ENCODE peak calls at places on chromosomes 2 and 18, in five cellular contexts. One of them, this sample, is unnamed.

GRCh38 chr2:98704499-98705332 is 26.2 kb downstream of the MGAT4A start:
- DNase-seq in fibroblast of lung: no peak
- DNase-seq in heart right ventricle: no peak
- DNase-seq in sigmoid colon: no peak
- DNase-seq in mammary epithelial cell: no peak
- DNase-seq in this sample: no peak

GRCh38 chr2:212892193-212892592 is 259.2 kb downstream of the IKZF2 start:
- DNase-seq in fibroblast of lung: peak; percentile 67
- DNase-seq in heart right ventricle: no peak
- DNase-seq in sigmoid colon: no peak
- DNase-seq in mammary epithelial cell: peak; percentile 59
- DNase-seq in this sample: no peak

GRCh38 chr2:202022755-202023154 is 10.9 kb upstream of the FZD7 start:
- DNase-seq in fibroblast of lung: no peak
- DNase-seq in heart right ventricle: no peak
- DNase-seq in sigmoid colon: no peak
- DNase-seq in mammary epithelial cell: no peak
- DNase-seq in this sample: no peak

GRCh38 chr2:72081450-72081849 is 66.2 kb downstream of the CYP26B1 start:
- DNase-seq in fibroblast of lung: no peak
- DNase-seq in heart right ventricle: no peak
- DNase-seq in sigmoid colon: no peak
- DNase-seq in mammary epithelial cell: peak; percentile 29
- DNase-seq in this sample: peak; percentile 68

GRCh38 chr2:51084750-51085149 is 52.8 kb upstream of the NRXN1 start:
- DNase-seq in fibroblast of lung: no peak
- DNase-seq in heart right ventricle: no peak
- DNase-seq in sigmoid colon: no peak
- DNase-seq in mammary epithelial cell: peak; percentile 9
- DNase-seq in this sample: no peak

GRCh38 chr2:64586054-64586453 is 61.9 kb downstream of the AFTPH start:
- DNase-seq in fibroblast of lung: no peak
- DNase-seq in heart right ventricle: no peak
- DNase-seq in sigmoid colon: no peak
- DNase-seq in mammary epithelial cell: no peak
- DNase-seq in this sample: no peak

GRCh38 chr2:227383687-227384086 is 4.1 kb downstream of the SCYGR1 start:
- DNase-seq in fibroblast of lung: no peak
- DNase-seq in heart right ventricle: no peak
- DNase-seq in sigmoid colon: no peak
- DNase-seq in mammary epithelial cell: no peak
- DNase-seq in this sample: no peak

GRCh38 chr18:46555724-46556123 is 101.3 kb downstream of the LOXHD1 start:
- DNase-seq in fibroblast of lung: no peak
- DNase-seq in heart right ventricle: peak; percentile 36
- DNase-seq in sigmoid colon: no peak
- DNase-seq in mammary epithelial cell: no peak
- DNase-seq in this sample: no peak

GRCh38 chr2:163736433-163737168 is 793 bp upstream of the FIGN start:
- DNase-seq in fibroblast of lung: peak; percentile 25
- DNase-seq in heart right ventricle: peak; percentile 61
- DNase-seq in sigmoid colon: peak; percentile 75
- DNase-seq in mammary epithelial cell: peak; percentile 22
- DNase-seq in this sample: no peak

GRCh38 chr2:236507393-236508085 is 62.1 kb upstream of the ACKR3 start:
- DNase-seq in fibroblast of lung: peak; percentile 6
- DNase-seq in heart right ventricle: peak; percentile 47
- DNase-seq in sigmoid colon: peak; percentile 77
- DNase-seq in mammary epithelial cell: peak; percentile 61
- DNase-seq in this sample: no peak

GRCh38 chr2:27959496-27959895 is 69.0 kb downstream of the BABAM2 start:
- DNase-seq in fibroblast of lung: peak; percentile 55
- DNase-seq in heart right ventricle: no peak
- DNase-seq in sigmoid colon: peak; percentile 79
- DNase-seq in mammary epithelial cell: peak; percentile 38
- DNase-seq in this sample: no peak

GRCh38 chr2:183684686-183685085 is 560.4 kb downstream of the NUP35 start:
- DNase-seq in fibroblast of lung: no peak
- DNase-seq in heart right ventricle: no peak
- DNase-seq in sigmoid colon: no peak
- DNase-seq in mammary epithelial cell: no peak
- DNase-seq in this sample: no peak

GRCh38 chr2:233010569-233011267 is 2.3 kb downstream of the NGEF start:
- DNase-seq in fibroblast of lung: no peak
- DNase-seq in heart right ventricle: no peak
- DNase-seq in sigmoid colon: no peak
- DNase-seq in mammary epithelial cell: no peak
- DNase-seq in this sample: peak; percentile 67

GRCh38 chr2:209577376-209578357 is 153.8 kb downstream of the MAP2 start:
- DNase-seq in fibroblast of lung: peak; percentile 43
- DNase-seq in heart right ventricle: no peak
- DNase-seq in sigmoid colon: no peak
- DNase-seq in mammary epithelial cell: no peak
- DNase-seq in this sample: no peak

DNA sequence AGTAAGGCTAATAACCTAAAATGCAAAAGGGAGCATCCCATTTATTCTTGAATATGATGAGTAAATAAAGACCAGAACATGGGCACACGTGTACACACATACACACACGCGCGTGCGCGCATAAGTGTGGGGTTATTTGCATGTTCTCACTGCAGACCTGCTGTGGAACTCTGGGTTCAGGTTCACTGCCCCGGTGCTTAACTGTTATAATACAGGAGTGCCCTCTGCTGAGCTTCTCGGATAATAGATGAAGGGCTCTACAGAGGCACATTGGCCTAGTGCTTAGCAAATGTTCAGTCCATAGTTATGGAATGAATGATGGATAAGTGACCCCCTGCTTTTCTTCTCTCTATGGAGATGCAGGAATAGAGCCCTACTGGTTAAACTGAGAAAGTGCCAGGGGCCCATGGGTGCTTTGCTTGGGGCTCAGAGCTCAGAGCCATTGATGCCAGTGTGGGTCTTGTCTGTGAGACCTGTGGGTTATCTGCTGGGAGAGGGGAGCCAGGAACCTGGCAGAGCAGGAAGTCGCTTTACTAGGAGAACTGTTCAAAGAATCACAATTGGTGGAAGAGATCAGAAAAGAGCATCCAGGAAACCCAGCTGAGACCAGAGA is 3.6 kb upstream of the ARL4C start:
- DNase-seq in fibroblast of lung: peak; percentile 75
- DNase-seq in heart right ventricle: peak; percentile 27
- DNase-seq in sigmoid colon: no peak
- DNase-seq in mammary epithelial cell: peak; percentile 47
- DNase-seq in this sample: peak; percentile 68
- TF ChIP-seq CTCF in fibroblast of lung: peak; percentile 59
- TF ChIP-seq CTCF in heart right ventricle: peak; percentile 33
- TF ChIP-seq CTCF in sigmoid colon: peak; percentile 38
- TF ChIP-seq CTCF in mammary epithelial cell: peak; percentile 73
- TF ChIP-seq CTCF in this sample: no peak

GRCh38 chr18:33841221-33841967 is 263.4 kb downstream of the ASXL3 start:
- DNase-seq in fibroblast of lung: no peak
- DNase-seq in heart right ventricle: no peak
- DNase-seq in sigmoid colon: no peak
- DNase-seq in mammary epithelial cell: no peak
- DNase-seq in this sample: no peak

GRCh38 chr18:33838084-33838483 is 260.1 kb downstream of the ASXL3 start:
- DNase-seq in fibroblast of lung: no peak
- DNase-seq in heart right ventricle: no peak
- DNase-seq in sigmoid colon: no peak
- DNase-seq in mammary epithelial cell: no peak
- DNase-seq in this sample: no peak

GRCh38 chr18:33835419-33835818 is 257.4 kb downstream of the ASXL3 start:
- DNase-seq in fibroblast of lung: no peak
- DNase-seq in heart right ventricle: no peak
- DNase-seq in sigmoid colon: no peak
- DNase-seq in mammary epithelial cell: no peak
- DNase-seq in this sample: no peak

GRCh38 chr18:33837191-33837590 is 259.2 kb downstream of the ASXL3 start:
- DNase-seq in fibroblast of lung: no peak
- DNase-seq in heart right ventricle: no peak
- DNase-seq in sigmoid colon: no peak
- DNase-seq in mammary epithelial cell: no peak
- DNase-seq in this sample: no peak

DNA sequence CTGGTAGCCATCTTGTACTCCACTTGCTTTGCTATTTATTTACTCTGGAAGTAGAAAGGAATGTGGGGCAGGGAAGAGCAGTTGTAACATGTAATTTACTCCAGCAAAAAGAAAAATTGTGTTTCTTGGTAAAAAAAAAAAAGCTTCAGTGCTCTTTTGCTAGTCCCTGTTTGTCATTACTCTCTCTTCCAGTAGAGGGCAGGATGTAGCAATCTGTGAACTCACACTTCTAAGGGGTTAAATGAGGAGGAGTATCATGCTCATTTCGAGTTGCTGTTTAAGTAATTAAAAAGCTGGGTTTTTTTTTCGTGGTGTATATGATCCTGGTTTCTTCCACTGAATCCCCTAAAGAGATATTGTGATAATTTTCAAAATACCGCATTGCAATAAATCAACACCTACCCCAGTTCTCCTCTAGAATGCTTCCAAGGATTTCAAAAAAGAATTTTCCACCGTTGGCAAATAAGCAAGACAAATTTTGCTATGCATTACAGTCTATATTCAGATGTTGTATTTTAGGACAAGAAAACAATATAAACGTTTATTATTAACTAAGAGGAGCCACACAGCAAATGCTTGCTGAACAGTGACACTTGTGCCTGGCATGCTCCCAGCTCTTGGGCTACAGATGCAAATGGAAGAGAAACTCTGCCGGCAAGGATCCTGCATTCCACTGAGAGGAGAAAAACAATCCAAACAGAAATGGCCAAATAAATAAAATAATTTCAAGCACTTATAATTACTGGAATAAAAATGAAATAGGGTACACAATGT is 261.6 kb downstream of the ASXL3 start:
- DNase-seq in fibroblast of lung: peak; percentile 79
- DNase-seq in heart right ventricle: no peak
- DNase-seq in sigmoid colon: no peak
- DNase-seq in mammary epithelial cell: peak; percentile 39
- DNase-seq in this sample: no peak
- TF ChIP-seq CTCF in fibroblast of lung: peak; percentile 91
- TF ChIP-seq CTCF in heart right ventricle: peak; percentile 15
- TF ChIP-seq CTCF in sigmoid colon: peak; percentile 61
- TF ChIP-seq CTCF in mammary epithelial cell: peak; percentile 85
- TF ChIP-seq CTCF in this sample: no peak

GRCh38 chr2:173090291-173090877 is 14.7 kb downstream of the MAP3K20 start:
- DNase-seq in fibroblast of lung: peak; percentile 72
- DNase-seq in heart right ventricle: peak; percentile 17
- DNase-seq in sigmoid colon: no peak
- DNase-seq in mammary epithelial cell: no peak
- DNase-seq in this sample: no peak

GRCh38 chr2:173094731-173095130 is 19.1 kb downstream of the MAP3K20 start:
- DNase-seq in fibroblast of lung: no peak
- DNase-seq in heart right ventricle: no peak
- DNase-seq in sigmoid colon: no peak
- DNase-seq in mammary epithelial cell: no peak
- DNase-seq in this sample: no peak

GRCh38 chr2:173087793-173088493 is 12.3 kb downstream of the MAP3K20 start:
- DNase-seq in fibroblast of lung: no peak
- DNase-seq in heart right ventricle: no peak
- DNase-seq in sigmoid colon: no peak
- DNase-seq in mammary epithelial cell: no peak
- DNase-seq in this sample: no peak

GRCh38 chr2:173092844-173093402 is 17.3 kb downstream of the MAP3K20 start:
- DNase-seq in fibroblast of lung: no peak
- DNase-seq in heart right ventricle: no peak
- DNase-seq in sigmoid colon: no peak
- DNase-seq in mammary epithelial cell: no peak
- DNase-seq in this sample: no peak

DNA sequence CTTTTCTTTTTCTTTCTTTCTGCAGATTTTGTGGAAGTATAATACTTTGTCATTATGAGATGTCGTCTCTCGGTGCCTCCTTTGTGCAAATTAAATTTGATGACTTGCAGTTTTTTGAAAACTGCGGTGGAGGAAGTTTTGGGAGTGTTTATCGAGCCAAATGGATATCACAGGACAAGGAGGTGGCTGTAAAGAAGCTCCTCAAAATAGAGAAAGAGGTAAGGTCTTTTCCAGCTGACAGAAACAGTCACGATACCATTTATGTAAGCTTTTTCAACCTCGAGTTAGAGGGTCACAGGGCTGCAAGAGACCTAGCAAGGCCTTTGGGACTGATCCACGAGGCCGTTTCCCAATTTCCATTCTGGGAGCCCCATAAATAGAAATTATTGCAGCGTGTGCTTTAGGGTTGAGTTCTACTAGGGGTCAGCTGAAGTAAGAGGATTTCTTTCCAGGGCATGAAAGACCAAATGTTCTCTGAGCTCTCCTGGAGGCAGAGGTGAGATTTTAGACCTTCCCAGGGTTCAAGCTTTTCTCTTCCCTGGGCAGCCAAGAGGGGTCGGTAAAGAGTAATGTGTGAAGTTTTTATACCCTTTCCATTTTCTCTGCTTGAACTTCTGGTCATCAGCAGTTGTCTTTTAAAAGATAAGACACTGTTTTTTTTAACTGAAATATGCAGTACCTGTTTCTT is 15.5 kb downstream of the MAP3K20 start:
- DNase-seq in fibroblast of lung: no peak
- DNase-seq in heart right ventricle: peak; percentile 16
- DNase-seq in sigmoid colon: peak; percentile 84
- DNase-seq in mammary epithelial cell: no peak
- DNase-seq in this sample: no peak
- TF ChIP-seq CTCF in fibroblast of lung: peak; percentile 53
- TF ChIP-seq CTCF in heart right ventricle: peak; percentile 17
- TF ChIP-seq CTCF in sigmoid colon: no peak
- TF ChIP-seq CTCF in mammary epithelial cell: peak; percentile 33
- TF ChIP-seq CTCF in this sample: no peak

DNA sequence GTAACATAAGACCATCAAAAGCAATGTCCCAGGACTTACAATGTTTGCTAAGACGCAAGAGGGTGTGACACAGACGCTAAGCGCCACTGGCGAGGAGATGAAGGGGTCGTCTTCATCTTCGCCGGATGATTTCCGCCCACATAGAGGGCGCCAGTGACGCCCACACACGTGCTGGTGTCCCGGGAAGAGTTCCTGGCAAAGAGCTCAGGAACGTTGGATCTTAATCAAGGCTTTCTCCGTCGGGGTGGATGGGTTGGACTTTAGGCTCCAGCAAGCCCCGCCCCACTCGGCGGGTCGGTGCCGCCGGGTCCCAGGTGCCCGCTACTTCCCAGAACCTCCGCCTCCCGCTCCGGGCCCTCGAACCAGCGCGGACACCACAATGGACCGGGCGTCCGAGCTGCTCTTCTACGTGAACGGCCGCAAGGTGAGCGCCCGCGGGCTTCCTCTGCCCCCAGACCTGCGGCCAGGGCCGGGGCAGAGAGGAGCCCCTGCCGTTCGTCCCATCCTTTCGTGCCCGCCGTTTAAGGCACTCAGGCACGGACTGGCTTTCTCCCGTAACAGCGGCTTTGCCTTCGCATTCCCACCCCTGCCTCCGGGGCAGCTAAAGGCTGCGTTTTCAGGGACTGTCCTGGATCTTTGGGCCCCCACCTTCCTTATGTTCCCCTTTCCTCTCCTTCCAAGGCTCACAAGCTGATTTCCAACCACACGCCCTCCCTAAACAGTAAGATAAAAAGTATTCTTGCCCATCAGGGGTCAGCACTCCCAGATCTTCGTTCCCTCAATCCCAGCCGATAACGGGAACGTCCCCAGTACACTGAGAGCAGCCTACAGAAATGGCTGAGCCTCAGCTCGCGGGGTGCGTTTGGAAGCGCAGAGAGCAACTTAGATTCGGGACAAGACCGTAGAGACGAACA is at the start of gene AOX1:
- DNase-seq in fibroblast of lung: peak; percentile 73
- DNase-seq in heart right ventricle: peak; percentile 46
- DNase-seq in sigmoid colon: peak; percentile 90
- DNase-seq in mammary epithelial cell: peak; percentile 30
- DNase-seq in this sample: peak; percentile 94
- TF ChIP-seq CTCF in fibroblast of lung: peak; percentile 25
- TF ChIP-seq CTCF in heart right ventricle: no peak
- TF ChIP-seq CTCF in sigmoid colon: no peak
- TF ChIP-seq CTCF in mammary epithelial cell: no peak
- TF ChIP-seq CTCF in this sample: no peak

GRCh38 chr18:57881818-57882413 is 78.8 kb upstream of the ATP8B1 start:
- DNase-seq in fibroblast of lung: peak; percentile 89
- DNase-seq in heart right ventricle: peak; percentile 19
- DNase-seq in sigmoid colon: peak; percentile 83
- DNase-seq in mammary epithelial cell: peak; percentile 61
- DNase-seq in this sample: peak; percentile 39
- TF ChIP-seq CTCF in fibroblast of lung: peak; percentile 96
- TF ChIP-seq CTCF in heart right ventricle: peak; percentile 69
- TF ChIP-seq CTCF in sigmoid colon: peak; percentile 86
- TF ChIP-seq CTCF in mammary epithelial cell: peak; percentile 97
- TF ChIP-seq CTCF in this sample: no peak